ENCODE peak calls at places on chromosomes 5 and 9, in seven cellular contexts. A is stimulated activated naive B cell treated with anti-CD40 and anti-IgM and Interleukin-4, amounts not matched to agents 10 μg/mL and 1 μg/mL and 100 μg/mL, for 72 hours; E is AG09319; I is H7; K is SK-N-DZ; Q is CD4-positive, alpha-beta T cell; R is mesenteric fat pad. Z is an unnamed sample.

GRCh38 chr5:17426104-17426739 is 71.8 kb upstream of the TAF11L2 start:
- DNase-seq in Q (no peak), K (no peak), A (no peak), E (no peak), I (no peak), R (no peak), Z (no peak)

GRCh38 chr9:74951725-74952151 is 974 bp downstream of the C9orf40 start:
- DNase-seq in K (peak; percentile 59), I (no peak), Q (peak; percentile 39), E (no peak), A (peak; percentile 23), R (no peak), Z (peak; percentile 40)

GRCh38 chr5:148569948-148570347 is 84.4 kb downstream of the HTR4 start:
- DNase-seq in E (no peak), K (no peak), Q (no peak), I (no peak), A (no peak), R (no peak), Z (no peak)

GRCh38 chr9:98425079-98425478 is 169.6 kb upstream of the TBC1D2 start:
- DNase-seq in I (no peak), K (no peak), Q (no peak), R (no peak), E (no peak), A (no peak), Z (no peak)

GRCh38 chr5:175444905-175445456 is 999 bp upstream of the DRD1 start:
- DNase-seq in R (no peak), E (no peak), A (no peak), K (no peak), I (peak; percentile 71), Q (no peak), Z (no peak)

GRCh38 chr9:127508901-127509260 is 57.6 kb downstream of the LRSAM1 start:
- DNase-seq in I (no peak), A (no peak), E (no peak), Q (no peak), K (no peak), R (no peak), Z (no peak)

GRCh38 chr9:136175745-136176290 is 29.1 kb downstream of the LHX3 start:
- DNase-seq in I (peak; percentile 61), R (no peak), A (no peak), E (no peak), K (no peak), Q (no peak), Z (no peak)

GRCh38 chr5:140322751-140323731 is 20.1 kb upstream of the PFDN1 start:
- DNase-seq in K (no peak), R (peak; percentile 81), A (no peak), E (no peak), I (no peak), Q (no peak), Z (no peak)

GRCh38 chr9:112867275-112867991 is 23.2 kb downstream of the SLC46A2 start:
- DNase-seq in E (peak; percentile 63), I (no peak), A (no peak), K (no peak), R (no peak), Q (no peak), Z (no peak)

GRCh38 chr5:39092581-39093350 is 18.6 kb upstream of the RICTOR start:
- DNase-seq in Q (no peak), R (no peak), E (no peak), I (no peak), A (no peak), K (no peak), Z (no peak)

GRCh38 chr5:94288937-94289336 is 329.5 kb downstream of the KIAA0825 start:
- DNase-seq in R (no peak), E (no peak), Q (no peak), A (no peak), I (no peak), K (no peak), Z (no peak)